ENCODE peak calls at places on chromosomes 7 and 10, in four cellular contexts. E is IMR-90, B is breast epithelium, P is fibroblast of lung. G is an unnamed sample.

GRCh38 chr7:28623105-28623730 is 210.9 kb downstream of the CREB5 start:
- DNase-seq in E (peak), P (peak), B (no peak), G (no peak)

GRCh38 chr7:70349031-70349430 is 750.8 kb downstream of the AUTS2 start:
- DNase-seq in P (no peak), E (no peak), B (no peak), G (no peak)

GRCh38 chr10:114685456-114685855 is 27.4 kb upstream of the ABLIM1 start:
- DNase-seq in B (no peak), E (no peak), P (no peak), G (peak)

GRCh38 chr7:129053938-129054437 is 923 bp downstream of the TNPO3 start:
- DNase-seq in B (no peak), E (peak), P (peak), G (no peak)

GRCh38 chr10:27526242-27526641 is 22.1 kb downstream of the RAB18 start:
- DNase-seq in P (no peak), E (no peak), B (no peak), G (no peak)

GRCh38 chr7:73770860-73771665 is 993 bp upstream of the CLDN3 start:
- DNase-seq in B (no peak), P (no peak), E (no peak), G (no peak)

GRCh38 chr7:29177963-29178612 is 16.5 kb upstream of the CHN2 start:
- DNase-seq in E (no peak), P (peak), B (no peak), G (peak)

GRCh38 chr7:108345710-108346336 is 110.4 kb downstream of the NRCAM start:
- DNase-seq in E (no peak), B (no peak), P (no peak), G (no peak)

GRCh38 chr7:39228946-39229345 is 251.2 kb downstream of the POU6F2 start:
- DNase-seq in B (no peak), P (peak), E (peak), G (no peak)

GRCh38 chr7:96991850-96992623 is 13.3 kb upstream of the DLX6 start:
- DNase-seq in E (no peak), P (no peak), B (no peak), G (no peak)

GRCh38 chr10:85293483-85293882 is 965.1 kb downstream of the CCSER2 start:
- DNase-seq in E (no peak), B (no peak), P (no peak), G (no peak)

GRCh38 chr7:22565315-22565811 is 65.4 kb upstream of the STEAP1B start:
- DNase-seq in P (peak), B (no peak), E (peak), G (no peak)

GRCh38 chr7:1086588-1087461 is 1.1 kb upstream of the GPER1 start:
- DNase-seq in B (peak), E (peak), P (peak), G (peak)

GRCh38 chr10:14032406-14032998 is 298.2 kb downstream of the FRMD4A start:
- DNase-seq in P (peak), E (no peak), B (no peak), G (no peak)

GRCh38 chr7:27116019-27116411 is 13.5 kb upstream of the HOXA2 start:
- DNase-seq in B (no peak), P (peak), E (peak), G (no peak)

GRCh38 chr7:27185013-27185707 is at the start of gene HOXA11:
- DNase-seq in P (no peak), B (peak), E (peak), G (peak)

GRCh38 chr10:104080762-104081161 is 4.9 kb downstream of the COL17A1 start:
- DNase-seq in B (no peak), P (peak), E (peak), G (no peak)

GRCh38 chr7:125061776-125062397 is 132.3 kb upstream of the POT1 start:
- DNase-seq in B (no peak), E (peak), P (peak), G (no peak)

GRCh38 chr10:81309041-81309552 is 565.9 kb upstream of the NRG3 start:
- DNase-seq in P (no peak), E (no peak), B (no peak), G (no peak)

GRCh38 chr10:121404611-121405010 is 193.6 kb downstream of the FGFR2 start:
- DNase-seq in B (no peak), P (no peak), E (no peak), G (no peak)

GRCh38 chr7:6162331-6162620 is 110.1 kb downstream of the CYTH3 start:
- DNase-seq in B (no peak), P (no peak), E (no peak), G (peak)

GRCh38 chr7:44678468-44679179 is 70.0 kb upstream of the ZMIZ2 start:
- DNase-seq in P (peak), E (peak), B (no peak), G (peak)

GRCh38 chr10:119403927-119404326 is 138.6 kb downstream of the RGS10 start:
- DNase-seq in B (no peak), P (no peak), E (no peak), G (no peak)

GRCh38 chr7:71679480-71679879 is 547.5 kb downstream of the GALNT17 start:
- DNase-seq in E (no peak), B (no peak), P (no peak), G (no peak)

GRCh38 chr7:31687024-31687423 is at the start of gene PPP1R17:
- DNase-seq in E (no peak), B (no peak), P (peak), G (no peak)

GRCh38 chr7:84446991-84447480 is 252.4 kb upstream of the SEMA3A start:
- DNase-seq in P (no peak), B (no peak), E (no peak), G (no peak)

GRCh38 chr7:4937411-4937810 is 21.6 kb downstream of the MMD2 start:
- DNase-seq in B (no peak), P (no peak), E (no peak), G (no peak)

GRCh38 chr10:35607475-35608316 is 2.6 kb downstream of the GJD4 start:
- DNase-seq in P (peak), E (no peak), B (no peak), G (no peak)

GRCh38 chr10:118340486-118340885 is 1.6 kb downstream of the FAM204A start:
- DNase-seq in E (no peak), P (no peak), B (no peak), G (no peak)

GRCh38 chr10:14131261-14131960 is 199.3 kb downstream of the FRMD4A start:
- DNase-seq in E (no peak), P (peak), B (no peak), G (no peak)

GRCh38 chr7:130831817-130832481 is 97.9 kb upstream of the KLF14 start:
- DNase-seq in E (peak), P (peak), B (no peak), G (no peak)

GRCh38 chr7:96786261-96786997 is 76.8 kb upstream of the SEM1 start:
- DNase-seq in P (no peak), E (no peak), B (no peak), G (no peak)

GRCh38 chr7:23299770-23300300 is 696 bp downstream of the MALSU1 start:
- DNase-seq in B (no peak), E (peak), P (peak), G (no peak)

GRCh38 chr7:130904792-130905191 is 170.8 kb upstream of the KLF14 start:
- DNase-seq in E (peak), P (no peak), B (no peak), G (no peak)

GRCh38 chr10:79444243-79445119 is 943 bp downstream of the ZCCHC24 start:
- DNase-seq in P (peak), E (peak), B (peak), G (peak)

GRCh38 chr10:127158663-127159062 is 37.7 kb downstream of the INSYN2A start:
- DNase-seq in P (no peak), E (peak), B (no peak), G (no peak)

GRCh38 chr10:78196964-78197363 is 163.3 kb downstream of the RPS24 start:
- DNase-seq in P (peak), B (no peak), E (peak), G (no peak)

GRCh38 chr10:71999360-72000072 is 35.3 kb downstream of the CHST3 start:
- DNase-seq in B (no peak), P (peak), E (peak), G (peak)

GRCh38 chr7:51224811-51225581 is 91.6 kb downstream of the COBL start:
- DNase-seq in B (no peak), E (no peak), P (no peak), G (no peak)
- H3K4me3 ChIP-seq in B (no peak), E (no peak), P (no peak), G (no peak)

DNA sequence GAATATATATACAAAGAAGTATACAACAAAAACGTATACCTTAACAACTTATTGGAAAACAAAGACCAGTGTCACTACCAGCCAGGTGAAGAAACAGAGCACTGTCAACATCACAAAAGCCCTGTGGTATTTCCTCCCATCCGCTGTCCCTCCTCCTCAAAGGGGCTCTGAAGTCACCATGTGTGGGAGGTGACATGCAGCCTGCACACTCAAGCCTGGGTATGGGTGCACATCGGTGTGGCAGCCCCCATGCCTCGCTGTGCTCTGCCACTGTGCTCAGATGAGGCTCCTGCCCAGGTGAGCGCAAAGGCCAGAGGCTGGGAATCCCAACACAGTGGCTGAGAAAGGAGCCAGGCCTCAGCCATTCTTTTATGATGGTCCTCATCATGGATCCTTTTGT is 120.7 kb downstream of the CLEC2L start:
- DNase-seq in E (no peak), P (no peak), B (no peak), G (no peak)
- H3K4me3 ChIP-seq in E (no peak), P (no peak), B (no peak), G (no peak)

DNA sequence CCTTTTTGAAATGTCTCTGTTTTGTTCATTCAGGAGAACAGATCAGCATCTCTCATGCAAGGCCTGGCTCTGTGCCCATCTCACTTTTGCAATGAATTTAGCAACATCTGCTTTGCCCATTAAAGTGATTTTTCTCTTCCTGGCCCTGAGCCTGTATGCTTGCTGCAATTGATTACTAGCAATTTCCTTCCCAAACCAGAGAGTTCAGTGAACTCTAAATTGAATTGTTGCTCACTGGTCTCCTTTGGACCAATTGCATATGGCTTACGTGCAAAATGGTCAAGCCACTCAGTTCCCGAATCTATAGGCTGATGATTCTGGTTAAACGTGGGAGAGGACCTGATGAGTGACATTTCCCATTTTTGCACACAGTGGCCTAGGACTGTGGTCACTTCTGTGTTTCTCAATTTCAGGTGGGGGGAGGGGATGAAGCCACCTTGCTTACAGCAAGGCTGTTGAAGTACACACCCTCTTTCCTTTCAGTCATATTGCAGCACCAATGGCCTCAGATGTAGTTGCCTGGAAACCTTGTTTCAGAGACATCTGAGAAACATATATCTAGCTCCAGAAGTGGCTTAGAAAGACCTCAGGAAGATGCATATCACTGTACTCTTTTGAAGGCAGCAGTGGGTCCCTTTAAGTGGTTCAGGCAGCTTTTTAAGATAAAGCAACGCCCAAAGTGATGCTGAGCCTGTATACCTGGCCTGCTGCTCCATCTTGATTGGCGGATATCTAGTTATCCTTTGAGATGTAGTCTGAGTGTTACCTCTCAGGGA is 201.4 kb downstream of the PTEN start:
- DNase-seq in E (peak), B (no peak), P (peak), G (peak)
- H3K4me3 ChIP-seq in E (no peak), B (no peak), P (no peak), G (no peak)

DNA sequence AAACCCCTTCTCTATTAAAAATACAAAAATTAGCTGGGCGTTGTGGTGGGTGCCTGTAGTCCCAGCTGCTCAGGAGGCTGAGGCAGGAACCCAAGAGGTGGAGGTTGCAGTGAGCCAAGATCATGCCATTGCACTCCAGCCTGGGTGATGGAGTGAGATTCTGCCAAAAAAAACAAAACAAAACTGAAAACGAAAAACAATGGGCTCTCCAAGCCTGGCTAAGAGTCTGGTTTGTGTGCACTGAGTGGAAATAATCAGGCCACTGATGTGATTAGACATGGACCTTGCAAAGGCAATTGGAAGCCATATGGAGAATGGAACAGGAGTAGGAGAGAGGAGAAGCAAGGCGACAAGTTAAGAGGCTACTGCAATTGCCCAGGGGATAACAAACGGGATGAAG is 60.1 kb upstream of the GSDME start:
- DNase-seq in E (no peak), B (no peak), P (peak), G (no peak)
- H3K4me3 ChIP-seq in E (no peak), B (no peak), P (no peak), G (no peak)